ENCODE peak calls at places on chromosomes 12 and 14, in five cellular contexts. H is AG09309, S is pancreas, M is heart right ventricle, J is hepatocyte. U is an unnamed sample.
A peak's percentile ranks its signal among the peaks of the same experiment; 100 is the strongest.

GRCh38 chr12:71128191-71128590 is 29.6 kb downstream of the TSPAN8 start:
- DNase-seq in H (no peak), S (no peak), M (no peak), J (no peak), U (no peak)

GRCh38 chr14:94355191-94355794 is 32.2 kb upstream of the SERPINA6 start:
- DNase-seq in S (no peak), H (no peak), J (peak; percentile 58), M (peak; percentile 12), U (no peak)

GRCh38 chr12:89355243-89356068 is 3.2 kb upstream of the DUSP6 start:
- DNase-seq in J (no peak), M (no peak), S (no peak), H (no peak), U (no peak)

GRCh38 chr14:105168979-105169507 is 467 bp upstream of the JAG2 start:
- DNase-seq in S (no peak), M (peak; percentile 46), H (no peak), J (peak; percentile 40), U (no peak)

GRCh38 chr14:74591899-74592298 is 20.1 kb downstream of the LTBP2 start:
- DNase-seq in S (no peak), J (no peak), H (no peak), M (no peak), U (no peak)

GRCh38 chr14:56271988-56272387 is 153.8 kb downstream of the PELI2 start:
- DNase-seq in S (no peak), H (peak; percentile 63), J (no peak), M (no peak), U (no peak)

GRCh38 chr14:19823178-19823577 is 19.6 kb downstream of the OR4N2 start:
- DNase-seq in J (no peak), M (no peak), S (no peak), H (no peak), U (no peak)

GRCh38 chr12:132063491-132063890 is 80.6 kb downstream of the DDX51 start:
- DNase-seq in M (no peak), H (no peak), S (no peak), J (no peak), U (no peak)

GRCh38 chr12:121326996-121327674 is 25.1 kb downstream of the ANAPC5 start:
- DNase-seq in M (no peak), S (peak; percentile 33), H (no peak), J (no peak), U (no peak)

GRCh38 chr14:77027538-77028383 is 747 bp downstream of the IRF2BPL start:
- DNase-seq in S (peak; percentile 84), J (peak; percentile 87), H (no peak), M (peak; percentile 81), U (no peak)

GRCh38 chr14:20630340-20631022 is 11.0 kb downstream of the OR6S1 start:
- DNase-seq in S (no peak), M (no peak), J (peak; percentile 74), H (no peak), U (no peak)

GRCh38 chr14:66094001-66094727 is 392.0 kb upstream of the CCDC196 start:
- DNase-seq in S (no peak), M (no peak), H (no peak), J (no peak), U (no peak)

GRCh38 chr14:104222396-104223036 is 84.1 kb downstream of the KIF26A start:
- DNase-seq in S (no peak), M (no peak), J (no peak), H (no peak), U (no peak)

GRCh38 chr12:93042283-93042682 is 113.2 kb upstream of the EEA1 start:
- DNase-seq in M (no peak), J (no peak), S (no peak), H (no peak), U (no peak)

GRCh38 chr14:36654185-36655053 is 7.2 kb upstream of the PAX9 start:
- DNase-seq in H (no peak), S (no peak), J (no peak), M (no peak), U (no peak)
- H3K4me3 ChIP-seq in H (no peak overlapping the region), S (no peak overlapping the region), J (no peak overlapping the region), M (no peak overlapping the region), U (no peak overlapping the region)

GRCh38 chr12:130506844-130507243 is 169.2 kb downstream of the PIWIL1 start:
- DNase-seq in S (no peak), J (no peak), H (no peak), M (no peak), U (no peak)
- TF ChIP-seq CTCF in S (no peak), J (no peak), H (no peak), M (no peak), U (no peak)

GRCh38 chr14:34633697-34634096 is 3.7 kb upstream of the SNX6 start:
- DNase-seq in M (no peak), H (no peak), J (no peak), S (no peak), U (no peak)

GRCh38 chr14:34632451-34632850 is 2.5 kb upstream of the SNX6 start:
- DNase-seq in M (no peak), J (peak; percentile 27), H (no peak), S (no peak), U (no peak)

GRCh38 chr14:34629657-34630529 is at the start of gene SNX6:
- DNase-seq in M (peak; percentile 78), H (no peak), J (peak; percentile 93), S (peak; percentile 87), U (peak; percentile 14)

GRCh38 chr14:34629344-34629656 is 648 bp downstream of the SNX6 start:
- DNase-seq in S (no peak), J (no peak), H (no peak), M (no peak), U (no peak)

GRCh38 chr14:34628681-34629135 is 1.2 kb downstream of the SNX6 start:
- DNase-seq in J (peak; percentile 56), H (no peak), S (no peak), M (peak; percentile 17), U (no peak)
- H3K4me3 ChIP-seq in J (peak overlapping the region; percentile 89), H (peak overlapping the region; percentile 74), S (peak overlapping the region; percentile 96), M (peak overlapping the region; percentile 90), U (peak overlapping the region; percentile 91)

GRCh38 chr14:92088494-92088893 is 17.9 kb downstream of the ATXN3 start:
- DNase-seq in H (no peak), J (no peak), S (no peak), M (no peak), U (peak; percentile 88)

DNA sequence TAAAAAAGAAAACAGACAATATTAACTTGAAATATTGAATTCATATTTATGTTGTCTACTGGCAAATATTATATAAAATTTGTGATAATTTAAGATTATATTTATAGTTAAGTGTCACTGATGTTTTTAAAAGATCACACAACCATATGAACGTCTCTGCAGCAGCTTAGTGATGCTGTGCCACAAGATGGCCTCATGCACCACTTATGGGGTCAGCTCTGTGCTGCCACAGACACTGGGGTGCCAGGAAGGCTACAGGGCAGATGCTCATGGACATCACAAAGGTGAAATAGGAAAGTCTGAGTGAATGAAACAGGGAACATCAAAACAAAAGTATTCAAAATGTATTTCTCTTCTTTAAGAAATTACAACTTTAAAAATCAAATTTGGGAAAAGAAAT is 13.1 kb downstream of the ATXN3 start:
- DNase-seq in H (no peak), S (no peak), M (no peak), J (no peak), U (no peak)
- TF ChIP-seq CTCF in H (peak; percentile 11), S (no peak), M (no peak), J (no peak), U (no peak)